ENCODE peak calls at places on chromosomes 12 and 14, in ten cellular contexts. One of them, this sample, is unnamed.

GRCh38 chr12:108047130-108047550 is 81.9 kb upstream of the WSCD2 start:
- DNase-seq in Right ventricle myocardium superior: no peak
- DNase-seq in nephron progenitor cell: no peak
- DNase-seq in C1 segment of cervical spinal cord: no peak
- DNase-seq in caudate nucleus: no peak
- DNase-seq in retinal pigment epithelial cell: no peak
- DNase-seq in H7: no peak
- DNase-seq in AG04450: no peak
- DNase-seq in foreskin fibroblast: no peak
- DNase-seq in GM12865: no peak
- DNase-seq in this sample: no peak

GRCh38 chr12:295132-295531 is 32.5 kb upstream of the SLC6A13 start:
- DNase-seq in Right ventricle myocardium superior: no peak
- DNase-seq in nephron progenitor cell: no peak
- DNase-seq in C1 segment of cervical spinal cord: no peak
- DNase-seq in caudate nucleus: no peak
- DNase-seq in retinal pigment epithelial cell: no peak
- DNase-seq in H7: no peak
- DNase-seq in AG04450: no peak
- DNase-seq in foreskin fibroblast: no peak
- DNase-seq in GM12865: no peak
- DNase-seq in this sample: no peak

GRCh38 chr12:34389378-34390170 is 367.3 kb downstream of the ALG10 start:
- DNase-seq in Right ventricle myocardium superior: peak; percentile 26
- DNase-seq in nephron progenitor cell: no peak
- DNase-seq in C1 segment of cervical spinal cord: no peak
- DNase-seq in caudate nucleus: no peak
- DNase-seq in retinal pigment epithelial cell: no peak
- DNase-seq in H7: no peak
- DNase-seq in AG04450: no peak
- DNase-seq in foreskin fibroblast: no peak
- DNase-seq in GM12865: no peak
- DNase-seq in this sample: no peak

GRCh38 chr12:125070661-125071390 is 5.6 kb downstream of the AACS start:
- DNase-seq in Right ventricle myocardium superior: no peak
- DNase-seq in nephron progenitor cell: no peak
- DNase-seq in C1 segment of cervical spinal cord: no peak
- DNase-seq in caudate nucleus: no peak
- DNase-seq in retinal pigment epithelial cell: no peak
- DNase-seq in H7: peak; percentile 28
- DNase-seq in AG04450: no peak
- DNase-seq in foreskin fibroblast: no peak
- DNase-seq in GM12865: no peak
- DNase-seq in this sample: no peak

GRCh38 chr14:80602931-80603330 is 338.6 kb downstream of the CEP128 start:
- DNase-seq in Right ventricle myocardium superior: no peak
- DNase-seq in nephron progenitor cell: no peak
- DNase-seq in C1 segment of cervical spinal cord: no peak
- DNase-seq in caudate nucleus: no peak
- DNase-seq in retinal pigment epithelial cell: no peak
- DNase-seq in H7: no peak
- DNase-seq in AG04450: no peak
- DNase-seq in foreskin fibroblast: no peak
- DNase-seq in GM12865: no peak
- DNase-seq in this sample: no peak

GRCh38 chr14:97946291-97946690 is 1149.1 kb downstream of the VRK1 start:
- DNase-seq in Right ventricle myocardium superior: no peak
- DNase-seq in nephron progenitor cell: no peak
- DNase-seq in C1 segment of cervical spinal cord: no peak
- DNase-seq in caudate nucleus: no peak
- DNase-seq in retinal pigment epithelial cell: no peak
- DNase-seq in H7: peak; percentile 56
- DNase-seq in AG04450: no peak
- DNase-seq in foreskin fibroblast: no peak
- DNase-seq in GM12865: no peak
- DNase-seq in this sample: no peak

GRCh38 chr14:54342806-54343205 is 54.0 kb upstream of the CDKN3 start:
- DNase-seq in Right ventricle myocardium superior: no peak
- DNase-seq in nephron progenitor cell: no peak
- DNase-seq in C1 segment of cervical spinal cord: no peak
- DNase-seq in caudate nucleus: no peak
- DNase-seq in retinal pigment epithelial cell: no peak
- DNase-seq in H7: no peak
- DNase-seq in AG04450: no peak
- DNase-seq in foreskin fibroblast: no peak
- DNase-seq in GM12865: no peak
- DNase-seq in this sample: no peak

GRCh38 chr12:98828802-98829600 is 183.9 kb downstream of the APAF1 start:
- DNase-seq in Right ventricle myocardium superior: no peak
- DNase-seq in nephron progenitor cell: no peak
- DNase-seq in C1 segment of cervical spinal cord: no peak
- DNase-seq in caudate nucleus: no peak
- DNase-seq in retinal pigment epithelial cell: no peak
- DNase-seq in H7: no peak
- DNase-seq in AG04450: no peak
- DNase-seq in foreskin fibroblast: no peak
- DNase-seq in GM12865: no peak
- DNase-seq in this sample: no peak

GRCh38 chr12:50394469-50395029 is 1.9 kb downstream of the FAM186A start:
- DNase-seq in Right ventricle myocardium superior: no peak
- DNase-seq in nephron progenitor cell: no peak
- DNase-seq in C1 segment of cervical spinal cord: no peak
- DNase-seq in caudate nucleus: no peak
- DNase-seq in retinal pigment epithelial cell: no peak
- DNase-seq in H7: no peak
- DNase-seq in AG04450: no peak
- DNase-seq in foreskin fibroblast: peak; percentile 43
- DNase-seq in GM12865: no peak
- DNase-seq in this sample: no peak

GRCh38 chr12:42039599-42039998 is 105.1 kb downstream of the GXYLT1 start:
- DNase-seq in Right ventricle myocardium superior: no peak
- DNase-seq in nephron progenitor cell: no peak
- DNase-seq in C1 segment of cervical spinal cord: no peak
- DNase-seq in caudate nucleus: no peak
- DNase-seq in retinal pigment epithelial cell: no peak
- DNase-seq in H7: no peak
- DNase-seq in AG04450: no peak
- DNase-seq in foreskin fibroblast: no peak
- DNase-seq in GM12865: no peak
- DNase-seq in this sample: no peak

GRCh38 chr14:53108292-53108937 is 44.7 kb downstream of the DDHD1 start:
- DNase-seq in Right ventricle myocardium superior: no peak
- DNase-seq in nephron progenitor cell: no peak
- DNase-seq in C1 segment of cervical spinal cord: no peak
- DNase-seq in caudate nucleus: no peak
- DNase-seq in retinal pigment epithelial cell: no peak
- DNase-seq in H7: no peak
- DNase-seq in AG04450: no peak
- DNase-seq in foreskin fibroblast: no peak
- DNase-seq in GM12865: peak; percentile 33
- DNase-seq in this sample: no peak

GRCh38 chr14:23636317-23637211 is at the start of gene DHRS2:
- DNase-seq in Right ventricle myocardium superior: no peak
- DNase-seq in nephron progenitor cell: no peak
- DNase-seq in C1 segment of cervical spinal cord: no peak
- DNase-seq in caudate nucleus: no peak
- DNase-seq in retinal pigment epithelial cell: no peak
- DNase-seq in H7: no peak
- DNase-seq in AG04450: no peak
- DNase-seq in foreskin fibroblast: no peak
- DNase-seq in GM12865: no peak
- DNase-seq in this sample: no peak

GRCh38 chr12:116885496-116885895 is 4.3 kb upstream of the HRK start:
- DNase-seq in Right ventricle myocardium superior: no peak
- DNase-seq in nephron progenitor cell: no peak
- DNase-seq in C1 segment of cervical spinal cord: no peak
- DNase-seq in caudate nucleus: no peak
- DNase-seq in retinal pigment epithelial cell: no peak
- DNase-seq in H7: no peak
- DNase-seq in AG04450: no peak
- DNase-seq in foreskin fibroblast: no peak
- DNase-seq in GM12865: peak; percentile 33
- DNase-seq in this sample: no peak

GRCh38 chr12:6056406-6057211 is 67.9 kb downstream of the VWF start:
- DNase-seq in Right ventricle myocardium superior: no peak
- DNase-seq in nephron progenitor cell: peak; percentile 40
- DNase-seq in C1 segment of cervical spinal cord: no peak
- DNase-seq in caudate nucleus: no peak
- DNase-seq in retinal pigment epithelial cell: no peak
- DNase-seq in H7: peak; percentile 86
- DNase-seq in AG04450: no peak
- DNase-seq in foreskin fibroblast: no peak
- DNase-seq in GM12865: no peak
- DNase-seq in this sample: no peak

GRCh38 chr12:62631531-62632520 is 165.2 kb downstream of the MON2 start:
- DNase-seq in Right ventricle myocardium superior: peak; percentile 76
- DNase-seq in nephron progenitor cell: peak; percentile 78
- DNase-seq in C1 segment of cervical spinal cord: no peak
- DNase-seq in caudate nucleus: peak; percentile 23
- DNase-seq in retinal pigment epithelial cell: no peak
- DNase-seq in H7: peak; percentile 90
- DNase-seq in AG04450: peak; percentile 21
- DNase-seq in foreskin fibroblast: peak; percentile 89
- DNase-seq in GM12865: peak; percentile 50
- DNase-seq in this sample: peak; percentile 44

GRCh38 chr14:23406244-23406643 is 1.8 kb downstream of the MYH6 start:
- DNase-seq in Right ventricle myocardium superior: peak; percentile 14
- DNase-seq in nephron progenitor cell: no peak
- DNase-seq in C1 segment of cervical spinal cord: no peak
- DNase-seq in caudate nucleus: no peak
- DNase-seq in retinal pigment epithelial cell: no peak
- DNase-seq in H7: peak; percentile 35
- DNase-seq in AG04450: no peak
- DNase-seq in foreskin fibroblast: no peak
- DNase-seq in GM12865: peak; percentile 24
- DNase-seq in this sample: peak; percentile 8

GRCh38 chr12:120290541-120291312 is 976 bp downstream of the RNU4-2 start:
- DNase-seq in Right ventricle myocardium superior: no peak
- DNase-seq in nephron progenitor cell: peak; percentile 41
- DNase-seq in C1 segment of cervical spinal cord: no peak
- DNase-seq in caudate nucleus: no peak
- DNase-seq in retinal pigment epithelial cell: no peak
- DNase-seq in H7: peak; percentile 38
- DNase-seq in AG04450: no peak
- DNase-seq in foreskin fibroblast: no peak
- DNase-seq in GM12865: no peak
- DNase-seq in this sample: no peak

GRCh38 chr14:100400115-100400514 is 77.0 kb downstream of the SLC25A47 start:
- DNase-seq in Right ventricle myocardium superior: no peak
- DNase-seq in nephron progenitor cell: no peak
- DNase-seq in C1 segment of cervical spinal cord: no peak
- DNase-seq in caudate nucleus: no peak
- DNase-seq in retinal pigment epithelial cell: no peak
- DNase-seq in H7: no peak
- DNase-seq in AG04450: no peak
- DNase-seq in foreskin fibroblast: no peak
- DNase-seq in GM12865: no peak
- DNase-seq in this sample: no peak

GRCh38 chr12:11833174-11833895 is 183.9 kb downstream of the ETV6 start:
- DNase-seq in Right ventricle myocardium superior: no peak
- DNase-seq in nephron progenitor cell: no peak
- DNase-seq in C1 segment of cervical spinal cord: no peak
- DNase-seq in caudate nucleus: no peak
- DNase-seq in retinal pigment epithelial cell: no peak
- DNase-seq in H7: no peak
- DNase-seq in AG04450: no peak
- DNase-seq in foreskin fibroblast: peak; percentile 16
- DNase-seq in GM12865: no peak
- DNase-seq in this sample: no peak

GRCh38 chr12:84632556-84632955 is 280.0 kb downstream of the SLC6A15 start:
- DNase-seq in Right ventricle myocardium superior: no peak
- DNase-seq in nephron progenitor cell: no peak
- DNase-seq in C1 segment of cervical spinal cord: no peak
- DNase-seq in caudate nucleus: no peak
- DNase-seq in retinal pigment epithelial cell: peak; percentile 66
- DNase-seq in H7: no peak
- DNase-seq in AG04450: no peak
- DNase-seq in foreskin fibroblast: no peak
- DNase-seq in GM12865: no peak
- DNase-seq in this sample: no peak

GRCh38 chr14:75626857-75627256 is 33.8 kb downstream of the ERG28 start:
- DNase-seq in Right ventricle myocardium superior: no peak
- DNase-seq in nephron progenitor cell: no peak
- DNase-seq in C1 segment of cervical spinal cord: no peak
- DNase-seq in caudate nucleus: no peak
- DNase-seq in retinal pigment epithelial cell: no peak
- DNase-seq in H7: no peak
- DNase-seq in AG04450: no peak
- DNase-seq in foreskin fibroblast: peak; percentile 35
- DNase-seq in GM12865: no peak
- DNase-seq in this sample: no peak

GRCh38 chr12:93415723-93416464 is 25.9 kb downstream of the UBE2N start:
- DNase-seq in Right ventricle myocardium superior: no peak
- DNase-seq in nephron progenitor cell: no peak
- DNase-seq in C1 segment of cervical spinal cord: no peak
- DNase-seq in caudate nucleus: no peak
- DNase-seq in retinal pigment epithelial cell: no peak
- DNase-seq in H7: no peak
- DNase-seq in AG04450: peak; percentile 42
- DNase-seq in foreskin fibroblast: no peak
- DNase-seq in GM12865: no peak
- DNase-seq in this sample: no peak

GRCh38 chr14:32986791-32987545 is 48.3 kb downstream of the NPAS3 start:
- DNase-seq in Right ventricle myocardium superior: no peak
- DNase-seq in nephron progenitor cell: peak; percentile 10
- DNase-seq in C1 segment of cervical spinal cord: no peak
- DNase-seq in caudate nucleus: peak; percentile 51
- DNase-seq in retinal pigment epithelial cell: peak; percentile 12
- DNase-seq in H7: peak; percentile 13
- DNase-seq in AG04450: no peak
- DNase-seq in foreskin fibroblast: peak; percentile 11
- DNase-seq in GM12865: no peak
- DNase-seq in this sample: no peak

GRCh38 chr12:684416-684815 is 21.2 kb upstream of the NINJ2 start:
- DNase-seq in Right ventricle myocardium superior: no peak
- DNase-seq in nephron progenitor cell: no peak
- DNase-seq in C1 segment of cervical spinal cord: no peak
- DNase-seq in caudate nucleus: no peak
- DNase-seq in retinal pigment epithelial cell: no peak
- DNase-seq in H7: no peak
- DNase-seq in AG04450: no peak
- DNase-seq in foreskin fibroblast: no peak
- DNase-seq in GM12865: no peak
- DNase-seq in this sample: no peak

GRCh38 chr14:74550071-74550470 is 56.5 kb downstream of the ISCA2 start:
- DNase-seq in Right ventricle myocardium superior: no peak
- DNase-seq in nephron progenitor cell: no peak
- DNase-seq in C1 segment of cervical spinal cord: no peak
- DNase-seq in caudate nucleus: no peak
- DNase-seq in retinal pigment epithelial cell: no peak
- DNase-seq in H7: no peak
- DNase-seq in AG04450: no peak
- DNase-seq in foreskin fibroblast: no peak
- DNase-seq in GM12865: no peak
- DNase-seq in this sample: no peak

GRCh38 chr12:72226510-72226909 is 45.7 kb upstream of the TRHDE start:
- DNase-seq in Right ventricle myocardium superior: no peak
- DNase-seq in nephron progenitor cell: no peak
- DNase-seq in C1 segment of cervical spinal cord: no peak
- DNase-seq in caudate nucleus: no peak
- DNase-seq in retinal pigment epithelial cell: no peak
- DNase-seq in H7: no peak
- DNase-seq in AG04450: no peak
- DNase-seq in foreskin fibroblast: no peak
- DNase-seq in GM12865: no peak
- DNase-seq in this sample: no peak

GRCh38 chr12:110403975-110404675 is 617 bp upstream of the ANAPC7 start:
- DNase-seq in Right ventricle myocardium superior: peak; percentile 90
- DNase-seq in nephron progenitor cell: peak; percentile 72
- DNase-seq in C1 segment of cervical spinal cord: no peak
- DNase-seq in caudate nucleus: peak; percentile 14
- DNase-seq in retinal pigment epithelial cell: no peak
- DNase-seq in H7: peak; percentile 89
- DNase-seq in AG04450: no peak
- DNase-seq in foreskin fibroblast: peak; percentile 81
- DNase-seq in GM12865: peak; percentile 89
- DNase-seq in this sample: peak; percentile 61

GRCh38 chr14:99143793-99144192 is 128.2 kb downstream of the BCL11B start:
- DNase-seq in Right ventricle myocardium superior: no peak
- DNase-seq in nephron progenitor cell: no peak
- DNase-seq in C1 segment of cervical spinal cord: no peak
- DNase-seq in caudate nucleus: no peak
- DNase-seq in retinal pigment epithelial cell: no peak
- DNase-seq in H7: peak; percentile 57
- DNase-seq in AG04450: no peak
- DNase-seq in foreskin fibroblast: no peak
- DNase-seq in GM12865: no peak
- DNase-seq in this sample: no peak

This sample was measured in mammary epithelial cell.